ENCODE peak calls at places on chromosomes 7 and 10, in six cellular contexts. L is colonic mucosa, N is aorta, R is SK-N-SH, T is upper lobe of right lung, C is small intestine. S is an unnamed sample.

GRCh38 chr10:112288526-112288925 is 5.3 kb downstream of the TECTB start:
- DNase-seq in L (no peak), R (no peak), T (no peak), N (no peak), C (no peak), S (no peak)

GRCh38 chr10:116720241-116721047 is 21.9 kb downstream of the HSPA12A start:
- DNase-seq in N (no peak), R (no peak), L (peak; percentile 29), T (no peak), C (peak; percentile 47), S (no peak)

GRCh38 chr10:5811387-5811821 is 1.8 kb downstream of the GDI2 start:
- DNase-seq in N (no peak), R (no peak), C (no peak), T (no peak), L (peak; percentile 20), S (no peak)

GRCh38 chr7:51187941-51188340 is 128.7 kb downstream of the COBL start:
- DNase-seq in L (no peak), N (no peak), T (no peak), R (peak; percentile 34), C (no peak), S (no peak)

GRCh38 chr10:13184726-13185514 is 23.6 kb downstream of the MCM10 start:
- DNase-seq in L (no peak), R (no peak), C (no peak), N (no peak), T (no peak), S (no peak)

GRCh38 chr7:96016056-96016455 is 243.7 kb downstream of the DYNC1I1 start:
- DNase-seq in L (no peak), C (no peak), T (no peak), R (no peak), N (no peak), S (no peak)

GRCh38 chr7:79307376-79307775 is 146.1 kb downstream of the MAGI2 start:
- DNase-seq in R (no peak), N (no peak), T (no peak), C (no peak), L (no peak), S (no peak)

GRCh38 chr10:58081353-58081752 is 186.3 kb downstream of the IPMK start:
- DNase-seq in N (no peak), L (no peak), R (no peak), C (peak; percentile 25), T (no peak), S (no peak)

GRCh38 chr7:69796421-69796820 is 198.1 kb downstream of the AUTS2 start:
- DNase-seq in L (no peak), N (no peak), R (no peak), C (no peak), T (no peak), S (no peak)

GRCh38 chr10:62687230-62687748 is 117.2 kb upstream of the ADO start:
- DNase-seq in R (no peak), T (no peak), L (no peak), C (no peak), N (no peak), S (no peak)

GRCh38 chr7:12358694-12359093 is 45.0 kb downstream of the VWDE start:
- DNase-seq in C (no peak), N (no peak), R (no peak), L (no peak), T (no peak), S (no peak)

GRCh38 chr7:128833939-128834310 is 3.7 kb downstream of the FLNC start:
- DNase-seq in T (no peak), C (no peak), R (no peak), N (no peak), L (no peak), S (no peak)

GRCh38 chr10:3099291-3100092 is 32.1 kb downstream of the PFKP start:
- DNase-seq in C (no peak), N (no peak), L (no peak), R (no peak), T (no peak), S (no peak)

GRCh38 chr10:92850186-92850585 is 1.9 kb downstream of the EXOC6 start:
- DNase-seq in T (no peak), R (no peak), C (no peak), N (no peak), L (no peak), S (no peak)

GRCh38 chr7:47786557-47787248 is 161.6 kb downstream of the PKD1L1 start:
- DNase-seq in C (peak; percentile 48), L (peak; percentile 22), N (peak; percentile 87), T (no peak), R (no peak), S (peak; percentile 75)

GRCh38 chr10:103661951-103662405 is 168.5 kb downstream of the NEURL1 start:
- DNase-seq in N (no peak), T (no peak), C (no peak), L (no peak), R (no peak), S (no peak)

GRCh38 chr10:63261496-63261895 is 128.4 kb downstream of the NRBF2 start:
- DNase-seq in N (no peak), T (no peak), C (no peak), L (no peak), R (no peak), S (no peak)

GRCh38 chr7:5553298-5553877 is 129.8 kb upstream of the TNRC18 start:
- DNase-seq in L (peak; percentile 69), T (peak; percentile 76), C (peak; percentile 89), N (no peak), R (peak; percentile 19), S (no peak)

GRCh38 chr10:60422809-60423208 is 33.1 kb upstream of the ANK3 start:
- DNase-seq in N (no peak), R (no peak), T (no peak), C (peak; percentile 17), L (no peak), S (no peak)

GRCh38 chr10:25578061-25578460 is 356.0 kb upstream of the MYO3A start:
- DNase-seq in T (no peak), R (no peak), C (no peak), L (no peak), N (no peak), S (no peak)

GRCh38 chr10:75159519-75159918 is 48.1 kb downstream of the SAMD8 start:
- DNase-seq in T (no peak), N (no peak), L (no peak), R (no peak), C (no peak), S (no peak)

GRCh38 chr7:12403287-12404181 is at the start of gene VWDE:
- DNase-seq in N (peak; percentile 71), L (peak; percentile 54), C (peak; percentile 15), R (peak; percentile 80), T (peak; percentile 80), S (no peak)

GRCh38 chr10:61973923-61974322 is 72.4 kb downstream of the ARID5B start:
- DNase-seq in C (no peak), N (no peak), L (no peak), R (no peak), T (no peak), S (no peak)

GRCh38 chr10:72087392-72087968 is 871 bp downstream of the SPOCK2 start:
- DNase-seq in L (no peak), N (no peak), T (no peak), R (peak; percentile 68), C (no peak), S (no peak)
- H3K4me3 ChIP-seq in L (peak overlapping the region; percentile 33), N (no peak overlapping the region), T (peak overlapping the region; percentile 60), R (no peak overlapping the region), C (peak overlapping the region; percentile 62), S (peak overlapping the region; percentile 41)

DNA sequence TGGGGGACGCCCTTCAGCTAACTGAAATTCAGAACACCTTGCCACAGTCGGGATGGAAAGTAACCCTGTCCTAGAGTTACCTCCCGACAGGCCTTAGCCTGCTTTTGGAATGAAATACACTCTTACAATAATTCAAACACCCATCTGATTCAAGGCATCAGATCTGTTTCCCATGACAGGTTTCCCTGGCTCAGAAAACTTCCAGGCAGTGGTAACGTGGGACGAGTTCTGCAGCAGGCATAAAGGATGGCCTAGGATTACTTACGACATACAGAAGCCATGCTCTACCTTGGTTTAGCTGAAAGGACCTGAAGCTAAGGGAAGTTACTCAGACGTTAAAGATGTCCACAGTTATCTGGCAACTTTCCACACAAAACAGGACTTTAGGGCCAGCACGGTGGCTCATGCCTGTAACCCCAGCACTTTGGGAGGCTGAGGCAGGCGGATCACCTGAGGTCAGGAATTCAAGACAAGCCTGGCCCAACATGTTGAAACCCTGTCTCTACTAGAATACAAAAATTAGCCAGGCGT is 5.0 kb downstream of the PAXIP1 start:
- DNase-seq in L (no peak), N (no peak), R (no peak), C (no peak), T (no peak), S (no peak)
- H3K27ac ChIP-seq in L (no peak overlapping the region), N (no peak overlapping the region), R (no peak overlapping the region), C (no peak overlapping the region), T (no peak overlapping the region), S (no peak overlapping the region)

GRCh38 chr7:143382126-143382790 is 1.1 kb downstream of the ZYX start:
- DNase-seq in N (peak; percentile 76), C (no peak), L (no peak), R (no peak), T (peak; percentile 61), S (no peak)

GRCh38 chr7:143380264-143380645 is 890 bp upstream of the ZYX start:
- DNase-seq in N (peak; percentile 96), R (peak; percentile 90), L (peak; percentile 92), T (peak; percentile 93), C (peak; percentile 86), S (peak; percentile 90)

GRCh38 chr7:143382791-143383641 is 1.9 kb downstream of the ZYX start:
- DNase-seq in N (peak; percentile 76), L (no peak), C (no peak), T (peak; percentile 69), R (no peak), S (no peak)

GRCh38 chr7:143380646-143381426 is at the start of gene ZYX:
- DNase-seq in R (peak; percentile 99), L (peak; percentile 96), T (peak; percentile 98), C (peak; percentile 92), N (peak; percentile 98), S (peak; percentile 95)

DNA sequence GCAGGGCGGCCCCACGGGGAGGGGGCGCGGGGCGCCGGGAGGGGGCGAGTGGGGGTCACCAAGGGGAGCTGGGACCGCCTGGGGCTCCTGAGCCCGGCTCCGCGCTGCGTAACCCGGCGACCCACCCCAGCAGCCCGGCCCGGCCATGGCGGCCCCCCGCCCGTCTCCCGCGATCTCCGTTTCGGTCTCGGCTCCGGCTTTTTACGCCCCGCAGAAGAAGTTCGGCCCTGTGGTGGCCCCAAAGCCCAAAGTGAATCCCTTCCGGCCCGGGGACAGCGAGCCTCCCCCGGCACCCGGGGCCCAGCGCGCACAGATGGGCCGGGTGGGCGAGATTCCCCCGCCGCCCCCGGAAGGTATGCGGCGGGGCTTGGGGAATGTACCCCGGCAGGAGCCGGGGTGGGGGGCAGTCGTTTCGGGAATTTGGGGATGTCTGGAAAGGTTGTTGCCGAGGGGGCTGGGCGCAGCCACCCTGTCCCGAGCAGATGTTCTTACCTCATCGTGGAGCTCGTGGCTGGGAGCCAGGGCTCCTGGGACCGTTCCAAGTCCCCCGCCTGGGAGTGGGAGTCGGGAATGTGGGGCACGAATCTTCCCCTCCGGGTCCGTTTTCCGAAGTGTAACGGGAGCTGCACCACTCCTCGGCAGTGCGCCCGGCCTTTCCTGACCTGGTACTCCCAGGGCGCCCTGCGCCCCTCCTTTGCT is 431 bp downstream of the ZYX start:
- DNase-seq in T (peak; percentile 83), N (peak; percentile 95), C (peak; percentile 49), R (peak; percentile 89), L (peak; percentile 70), S (peak; percentile 84)
- H3K4me1 ChIP-seq in T (peaks cover 55% of the 10 kb centered on the region), N (peaks cover 4% of the 10 kb centered on the region), C (peaks cover 5% of the 10 kb centered on the region), R (peaks cover 23% of the 10 kb centered on the region), L (peaks cover 7% of the 10 kb centered on the region), S (no peaks in the 10 kb centered on the region)

DNA sequence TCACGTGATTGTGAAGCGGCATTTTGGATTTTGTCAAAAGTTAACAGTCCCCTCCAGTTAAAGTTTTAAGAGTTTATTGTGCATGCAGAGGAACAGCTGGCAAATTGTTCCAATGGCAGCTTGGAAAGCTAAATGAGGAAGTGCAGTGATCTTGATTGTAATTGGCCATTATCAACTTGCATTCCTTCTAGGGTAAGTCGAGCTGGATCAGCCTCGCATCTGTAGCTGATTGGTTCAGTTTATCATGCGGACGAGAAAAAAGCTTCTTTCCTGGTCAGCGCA is 566 bp downstream of the ZNF789 start:
- DNase-seq in T (no peak), N (no peak), L (peak; percentile 59), C (peak; percentile 81), R (peak; percentile 70), S (no peak)
- H3K4me3 ChIP-seq in T (peak overlapping the region; percentile 74), N (peak overlapping the region; percentile 56), L (peak overlapping the region; percentile 98), C (peak overlapping the region; percentile 87), R (peak overlapping the region; percentile 100), S (peak overlapping the region; percentile 73)